ENCODE peak calls at places on chromosomes 16 and 17, in five cellular contexts. One of them, this sample, is unnamed.

GRCh38 chr17:79443026-79443425 is 167.8 kb downstream of the RBFOX3 start:
- DNase-seq in K562: no peak
- DNase-seq in HepG2: no peak
- DNase-seq in GM12878: no peak
- DNase-seq in H1: no peak
- DNase-seq in this sample: no peak

GRCh38 chr17:7548585-7549400 is at the start of gene TNFSF12:
- DNase-seq in K562: peak
- DNase-seq in GM12878: no peak
- DNase-seq in HepG2: no peak
- DNase-seq in H1: peak
- DNase-seq in this sample: peak

GRCh38 chr17:61337247-61337812 is 62.3 kb upstream of the TBX2 start:
- DNase-seq in K562: no peak
- DNase-seq in GM12878: no peak
- DNase-seq in HepG2: no peak
- DNase-seq in H1: no peak
- DNase-seq in this sample: no peak

GRCh38 chr16:56946767-56947603 is 14.8 kb upstream of the CETP start:
- DNase-seq in K562: no peak
- DNase-seq in GM12878: no peak
- DNase-seq in H1: no peak
- DNase-seq in HepG2: no peak
- DNase-seq in this sample: no peak

GRCh38 chr16:22427556-22427955 is 53.1 kb upstream of the CDR2 start:
- DNase-seq in H1: no peak
- DNase-seq in HepG2: no peak
- DNase-seq in GM12878: no peak
- DNase-seq in K562: no peak
- DNase-seq in this sample: no peak

GRCh38 chr17:29958947-29959657 is 17.7 kb downstream of the EFCAB5 start:
- DNase-seq in GM12878: no peak
- DNase-seq in H1: no peak
- DNase-seq in K562: no peak
- DNase-seq in HepG2: no peak
- DNase-seq in this sample: peak

GRCh38 chr16:20363191-20363590 is 10.7 kb upstream of the UMOD start:
- DNase-seq in K562: no peak
- DNase-seq in H1: no peak
- DNase-seq in GM12878: no peak
- DNase-seq in HepG2: no peak
- DNase-seq in this sample: no peak

GRCh38 chr16:75304521-75305363 is 53.3 kb upstream of the BCAR1 start:
- DNase-seq in H1: no peak
- DNase-seq in HepG2: peak
- DNase-seq in K562: peak
- DNase-seq in GM12878: no peak
- DNase-seq in this sample: peak

GRCh38 chr16:67024384-67024896 is 4.5 kb upstream of the CBFB start:
- DNase-seq in K562: no peak
- DNase-seq in GM12878: no peak
- DNase-seq in H1: no peak
- DNase-seq in HepG2: no peak
- DNase-seq in this sample: no peak

GRCh38 chr16:4915226-4915761 is 21.7 kb downstream of the PPL start:
- DNase-seq in K562: no peak
- DNase-seq in GM12878: no peak
- DNase-seq in HepG2: peak
- DNase-seq in H1: no peak
- DNase-seq in this sample: no peak

GRCh38 chr16:77789085-77789611 is 784 bp downstream of the VAT1L start:
- DNase-seq in GM12878: no peak
- DNase-seq in H1: peak
- DNase-seq in HepG2: no peak
- DNase-seq in K562: no peak
- DNase-seq in this sample: no peak

GRCh38 chr16:67419502-67419901 is 3.2 kb upstream of the ZDHHC1 start:
- DNase-seq in K562: no peak
- DNase-seq in HepG2: no peak
- DNase-seq in H1: no peak
- DNase-seq in GM12878: no peak
- DNase-seq in this sample: no peak

GRCh38 chr17:17072546-17072945 is 30.3 kb downstream of the MPRIP start:
- DNase-seq in K562: no peak
- DNase-seq in HepG2: no peak
- DNase-seq in H1: no peak
- DNase-seq in GM12878: no peak
- DNase-seq in this sample: no peak

GRCh38 chr17:81509687-81510523 is 2.7 kb downstream of the ACTG1 start:
- DNase-seq in K562: no peak
- DNase-seq in H1: no peak
- DNase-seq in HepG2: no peak
- DNase-seq in GM12878: no peak
- DNase-seq in this sample: peak

GRCh38 chr16:70750893-70751467 is 50.0 kb downstream of the VAC14 start:
- DNase-seq in HepG2: no peak
- DNase-seq in H1: no peak
- DNase-seq in GM12878: no peak
- DNase-seq in K562: no peak
- DNase-seq in this sample: peak

GRCh38 chr17:8413938-8414337 is 16.3 kb upstream of the RNF222 start:
- DNase-seq in H1: no peak
- DNase-seq in HepG2: no peak
- DNase-seq in K562: no peak
- DNase-seq in GM12878: no peak
- DNase-seq in this sample: no peak

GRCh38 chr16:86286991-86287640 is 223.2 kb upstream of the FOXF1 start:
- DNase-seq in K562: no peak
- DNase-seq in H1: peak
- DNase-seq in HepG2: no peak
- DNase-seq in GM12878: no peak
- DNase-seq in this sample: no peak

GRCh38 chr16:14529010-14529669 is 100.9 kb downstream of the PARN start:
- DNase-seq in H1: peak
- DNase-seq in GM12878: peak
- DNase-seq in HepG2: peak
- DNase-seq in K562: peak
- DNase-seq in this sample: peak

GRCh38 chr17:83178533-83179201 is 99.3 kb downstream of the METRNL start:
- DNase-seq in GM12878: no peak
- DNase-seq in K562: no peak
- DNase-seq in HepG2: no peak
- DNase-seq in H1: peak
- DNase-seq in this sample: no peak

GRCh38 chr17:32915108-32915700 is 12.7 kb upstream of the TMEM98 start:
- DNase-seq in GM12878: no peak
- DNase-seq in H1: no peak
- DNase-seq in HepG2: no peak
- DNase-seq in K562: peak
- DNase-seq in this sample: no peak

GRCh38 chr17:76710863-76711611 is at the start of gene MXRA7:
- DNase-seq in GM12878: no peak
- DNase-seq in H1: peak
- DNase-seq in HepG2: no peak
- DNase-seq in K562: peak
- DNase-seq in this sample: peak

GRCh38 chr16:16158082-16158658 is 65.1 kb downstream of the ABCC6 start:
- DNase-seq in GM12878: no peak
- DNase-seq in H1: no peak
- DNase-seq in K562: no peak
- DNase-seq in HepG2: no peak
- DNase-seq in this sample: no peak

GRCh38 chr16:11913425-11914079 is 2.2 kb downstream of the GSPT1 start:
- DNase-seq in GM12878: no peak
- DNase-seq in HepG2: no peak
- DNase-seq in H1: no peak
- DNase-seq in K562: peak
- DNase-seq in this sample: peak

GRCh38 chr16:24689128-24689527 is 40.3 kb upstream of the TNRC6A start:
- DNase-seq in K562: peak
- DNase-seq in GM12878: no peak
- DNase-seq in H1: no peak
- DNase-seq in HepG2: peak
- DNase-seq in this sample: peak

GRCh38 chr16:1651509-1652342 is 26.4 kb upstream of the JPT2 start:
- DNase-seq in HepG2: no peak
- DNase-seq in K562: no peak
- DNase-seq in GM12878: no peak
- DNase-seq in H1: no peak
- DNase-seq in this sample: no peak

GRCh38 chr16:55401036-55401435 is 77.0 kb downstream of the IRX6 start:
- DNase-seq in H1: no peak
- DNase-seq in GM12878: no peak
- DNase-seq in HepG2: no peak
- DNase-seq in K562: no peak
- DNase-seq in this sample: no peak

GRCh38 chr17:81028506-81028858 is 6.5 kb upstream of the BAIAP2 start:
- DNase-seq in K562: no peak
- DNase-seq in H1: no peak
- DNase-seq in HepG2: no peak
- DNase-seq in GM12878: no peak
- DNase-seq in this sample: no peak

GRCh38 chr16:3645108-3645503 is 9.4 kb upstream of the DNASE1 start:
- DNase-seq in GM12878: no peak
- DNase-seq in H1: no peak
- DNase-seq in K562: no peak
- DNase-seq in HepG2: no peak
- DNase-seq in this sample: no peak

GRCh38 chr16:81429045-81429521 is 15.5 kb upstream of the CMIP start:
- DNase-seq in GM12878: no peak
- DNase-seq in H1: no peak
- DNase-seq in HepG2: peak
- DNase-seq in K562: peak
- DNase-seq in this sample: no peak

GRCh38 chr16:87126403-87127025 is 190.7 kb downstream of the C16orf95 start:
- DNase-seq in GM12878: no peak
- DNase-seq in HepG2: no peak
- DNase-seq in H1: no peak
- DNase-seq in K562: no peak
- DNase-seq in this sample: no peak

GRCh38 chr16:55655709-55656694 is at the start of gene SLC6A2:
- DNase-seq in K562: no peak
- DNase-seq in HepG2: no peak
- DNase-seq in H1: peak
- DNase-seq in GM12878: no peak
- DNase-seq in this sample: peak

GRCh38 chr16:55042556-55043432 is 112.1 kb downstream of the IRX5 start:
- DNase-seq in GM12878: no peak
- DNase-seq in H1: no peak
- DNase-seq in K562: no peak
- DNase-seq in HepG2: no peak
- DNase-seq in this sample: no peak

GRCh38 chr17:59106463-59107305 is at the start of gene TRIM37:
- DNase-seq in GM12878: peak
- DNase-seq in K562: peak
- DNase-seq in H1: peak
- DNase-seq in HepG2: peak
- DNase-seq in this sample: peak
- TF ChIP-seq POLR2A in GM12878: peak
- TF ChIP-seq POLR2A in K562: peak
- TF ChIP-seq POLR2A in H1: peak
- TF ChIP-seq POLR2A in HepG2: no peak
- TF ChIP-seq POLR2A in this sample: peak

DNA sequence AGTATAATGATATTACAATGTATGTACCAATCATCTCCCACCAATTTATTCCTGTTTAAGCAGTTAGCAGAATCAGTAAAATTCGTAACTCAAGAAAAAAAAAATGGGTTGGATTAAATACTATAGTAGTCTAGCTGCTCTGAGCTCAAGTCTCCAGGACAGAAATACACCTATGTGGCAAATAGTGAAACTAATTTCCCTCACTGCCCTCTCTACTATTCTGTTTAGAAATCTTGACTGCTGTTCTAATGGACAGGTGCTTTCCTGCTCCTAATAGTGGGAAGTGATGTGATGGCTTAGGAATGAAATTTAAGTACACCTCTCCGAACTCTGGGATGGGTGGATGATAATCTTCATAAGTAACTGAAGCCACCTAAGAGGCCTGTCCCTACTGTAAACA is 175.7 kb downstream of the KCNJ2 start:
- DNase-seq in H1: no peak
- DNase-seq in HepG2: no peak
- DNase-seq in K562: no peak
- DNase-seq in GM12878: no peak
- DNase-seq in this sample: no peak
- H3K4me3 ChIP-seq in H1: no peak
- H3K4me3 ChIP-seq in HepG2: no peak
- H3K4me3 ChIP-seq in K562: no peak
- H3K4me3 ChIP-seq in GM12878: no peak
- H3K4me3 ChIP-seq in this sample: no peak

DNA sequence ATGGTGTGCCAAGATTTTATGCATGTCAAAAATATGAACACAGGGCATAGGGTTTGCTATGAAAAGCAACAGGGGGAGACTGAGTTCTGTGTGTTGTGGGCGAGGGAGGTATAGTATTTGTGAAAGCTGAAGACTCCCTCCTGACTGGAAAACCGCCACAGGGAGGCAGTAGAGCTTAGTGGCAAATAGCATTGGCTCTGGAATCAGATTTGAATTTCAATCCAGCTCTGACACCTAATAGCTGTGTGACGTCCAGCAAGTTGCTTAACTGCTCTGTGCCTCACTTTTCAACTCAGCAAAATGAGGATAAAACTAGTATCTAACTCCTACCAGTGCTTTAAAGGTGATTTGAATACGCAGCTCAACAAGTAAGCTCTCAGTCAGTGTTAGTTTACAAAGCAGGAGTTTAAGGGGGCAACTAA is 22.0 kb downstream of the KPNA2 start:
- DNase-seq in K562: peak
- DNase-seq in H1: no peak
- DNase-seq in GM12878: no peak
- DNase-seq in HepG2: no peak
- DNase-seq in this sample: no peak
- TF ChIP-seq CHD2 in K562: no peak
- TF ChIP-seq CHD2 in H1: no peak
- TF ChIP-seq CHD2 in GM12878: no peak
- TF ChIP-seq CHD2 in HepG2: no peak
- TF ChIP-seq CHD2 in this sample: no peak

GRCh38 chr16:396199-396598 is 800 bp upstream of the NME4 start:
- DNase-seq in HepG2: no peak
- DNase-seq in GM12878: no peak
- DNase-seq in H1: no peak
- DNase-seq in K562: no peak
- DNase-seq in this sample: no peak

GRCh38 chr16:396605-397004 is 394 bp upstream of the NME4 start:
- DNase-seq in K562: peak
- DNase-seq in GM12878: no peak
- DNase-seq in H1: peak
- DNase-seq in HepG2: peak
- DNase-seq in this sample: peak

GRCh38 chr16:397736-398332 is 835 bp downstream of the NME4 start:
- DNase-seq in GM12878: no peak
- DNase-seq in K562: peak
- DNase-seq in HepG2: peak
- DNase-seq in H1: peak
- DNase-seq in this sample: peak

GRCh38 chr16:398551-399277 is 1.7 kb downstream of the NME4 start:
- DNase-seq in K562: peak
- DNase-seq in GM12878: no peak
- DNase-seq in H1: peak
- DNase-seq in HepG2: no peak
- DNase-seq in this sample: no peak

GRCh38 chr16:397135-397661 is at the start of gene NME4:
- DNase-seq in HepG2: no peak
- DNase-seq in K562: peak
- DNase-seq in GM12878: no peak
- DNase-seq in H1: peak
- DNase-seq in this sample: no peak
- TF ChIP-seq POLR2A in HepG2: no peak
- TF ChIP-seq POLR2A in K562: no peak
- TF ChIP-seq POLR2A in GM12878: peak
- TF ChIP-seq POLR2A in H1: no peak
- TF ChIP-seq POLR2A in this sample: peak